ENCODE peak calls at places on chromosomes 11 and 22, in seven cellular contexts. One of them, this sample, is unnamed.

GRCh38 chr11:110297082-110297725 is 790 bp upstream of the RDX start:
- DNase-seq in fibroblast of lung: peak
- DNase-seq in HFF-Myc: no peak
- DNase-seq in CD8-positive, alpha-beta T cell: no peak
- DNase-seq in cardiac fibroblast: peak
- DNase-seq in endodermal cell: peak
- DNase-seq in foreskin fibroblast: peak
- DNase-seq in this sample: no peak

GRCh38 chr22:46250035-46250782 is at the start of gene CDPF1:
- DNase-seq in fibroblast of lung: peak
- DNase-seq in HFF-Myc: peak
- DNase-seq in CD8-positive, alpha-beta T cell: peak
- DNase-seq in cardiac fibroblast: peak
- DNase-seq in endodermal cell: peak
- DNase-seq in foreskin fibroblast: peak
- DNase-seq in this sample: peak

GRCh38 chr11:57566564-57567209 is 785 bp downstream of the UBE2L6 start:
- DNase-seq in fibroblast of lung: peak
- DNase-seq in HFF-Myc: no peak
- DNase-seq in CD8-positive, alpha-beta T cell: no peak
- DNase-seq in cardiac fibroblast: peak
- DNase-seq in endodermal cell: no peak
- DNase-seq in foreskin fibroblast: peak
- DNase-seq in this sample: no peak

GRCh38 chr11:693887-694562 is 997 bp downstream of the DEAF1 start:
- DNase-seq in fibroblast of lung: no peak
- DNase-seq in HFF-Myc: no peak
- DNase-seq in CD8-positive, alpha-beta T cell: peak
- DNase-seq in cardiac fibroblast: no peak
- DNase-seq in endodermal cell: no peak
- DNase-seq in foreskin fibroblast: no peak
- DNase-seq in this sample: peak

GRCh38 chr22:37918580-37919274 is 12.6 kb downstream of the MICALL1 start:
- DNase-seq in fibroblast of lung: no peak
- DNase-seq in HFF-Myc: no peak
- DNase-seq in CD8-positive, alpha-beta T cell: no peak
- DNase-seq in cardiac fibroblast: no peak
- DNase-seq in endodermal cell: no peak
- DNase-seq in foreskin fibroblast: no peak
- DNase-seq in this sample: no peak

GRCh38 chr11:61700221-61700620 is 20.0 kb downstream of the DAGLA start:
- DNase-seq in fibroblast of lung: peak
- DNase-seq in HFF-Myc: peak
- DNase-seq in CD8-positive, alpha-beta T cell: no peak
- DNase-seq in cardiac fibroblast: peak
- DNase-seq in endodermal cell: peak
- DNase-seq in foreskin fibroblast: peak
- DNase-seq in this sample: peak

GRCh38 chr11:1352696-1353382 is 36.9 kb upstream of the BRSK2 start:
- DNase-seq in fibroblast of lung: no peak
- DNase-seq in HFF-Myc: no peak
- DNase-seq in CD8-positive, alpha-beta T cell: no peak
- DNase-seq in cardiac fibroblast: no peak
- DNase-seq in endodermal cell: peak
- DNase-seq in foreskin fibroblast: no peak
- DNase-seq in this sample: no peak

GRCh38 chr11:32379714-32380113 is 55.6 kb downstream of the WT1 start:
- DNase-seq in fibroblast of lung: no peak
- DNase-seq in HFF-Myc: no peak
- DNase-seq in CD8-positive, alpha-beta T cell: no peak
- DNase-seq in cardiac fibroblast: no peak
- DNase-seq in endodermal cell: no peak
- DNase-seq in foreskin fibroblast: no peak
- DNase-seq in this sample: no peak

GRCh38 chr22:47724751-47725150 is 962.3 kb downstream of the TBC1D22A start:
- DNase-seq in fibroblast of lung: no peak
- DNase-seq in HFF-Myc: no peak
- DNase-seq in CD8-positive, alpha-beta T cell: no peak
- DNase-seq in cardiac fibroblast: no peak
- DNase-seq in endodermal cell: peak
- DNase-seq in foreskin fibroblast: no peak
- DNase-seq in this sample: no peak

GRCh38 chr11:12271241-12271640 is 106.1 kb upstream of the PARVA start:
- DNase-seq in fibroblast of lung: no peak
- DNase-seq in HFF-Myc: no peak
- DNase-seq in CD8-positive, alpha-beta T cell: no peak
- DNase-seq in cardiac fibroblast: no peak
- DNase-seq in endodermal cell: no peak
- DNase-seq in foreskin fibroblast: no peak
- DNase-seq in this sample: no peak

DNA sequence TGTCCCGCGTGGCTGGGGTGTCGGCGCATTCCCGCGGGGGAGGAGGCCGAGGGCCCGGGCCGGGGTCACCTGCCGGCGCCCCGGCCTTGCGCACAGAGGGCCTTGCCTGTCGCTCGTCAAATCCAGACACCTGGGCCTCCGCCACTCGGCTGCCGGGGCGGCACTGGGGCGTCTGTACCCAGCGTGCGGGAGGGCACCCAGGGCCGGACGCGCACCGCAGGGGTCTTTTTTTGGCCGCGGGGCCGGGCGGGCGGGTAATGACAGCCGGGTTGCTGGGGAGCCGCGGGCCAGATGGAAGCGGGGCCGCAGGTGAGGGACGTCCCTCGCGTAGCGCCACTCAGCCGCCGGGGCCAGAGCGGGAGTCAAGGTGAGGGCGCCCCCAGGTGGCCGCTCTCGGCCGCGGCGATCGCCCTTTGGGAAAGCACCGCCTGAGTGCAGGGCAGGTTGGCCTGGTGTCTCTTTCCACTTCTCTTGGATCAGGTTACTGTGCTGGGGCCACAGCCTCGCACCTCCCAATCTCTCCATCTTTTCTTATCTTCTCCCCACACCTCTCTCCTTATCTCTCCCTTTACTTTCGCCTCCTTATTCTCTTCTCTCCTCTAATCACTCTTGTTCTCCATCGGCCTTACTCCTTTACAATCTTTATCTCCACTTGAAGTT is 3.5 kb downstream of the PHLDB1 start:
- DNase-seq in fibroblast of lung: peak
- DNase-seq in HFF-Myc: no peak
- DNase-seq in CD8-positive, alpha-beta T cell: peak
- DNase-seq in cardiac fibroblast: peak
- DNase-seq in endodermal cell: peak
- DNase-seq in foreskin fibroblast: peak
- DNase-seq in this sample: peak
- H3K4me3 ChIP-seq in fibroblast of lung: peak
- H3K4me3 ChIP-seq in HFF-Myc: peak
- H3K4me3 ChIP-seq in CD8-positive, alpha-beta T cell: peak
- H3K4me3 ChIP-seq in cardiac fibroblast: peak
- H3K4me3 ChIP-seq in endodermal cell: no peak
- H3K4me3 ChIP-seq in foreskin fibroblast: peak
- H3K4me3 ChIP-seq in this sample: peak

DNA sequence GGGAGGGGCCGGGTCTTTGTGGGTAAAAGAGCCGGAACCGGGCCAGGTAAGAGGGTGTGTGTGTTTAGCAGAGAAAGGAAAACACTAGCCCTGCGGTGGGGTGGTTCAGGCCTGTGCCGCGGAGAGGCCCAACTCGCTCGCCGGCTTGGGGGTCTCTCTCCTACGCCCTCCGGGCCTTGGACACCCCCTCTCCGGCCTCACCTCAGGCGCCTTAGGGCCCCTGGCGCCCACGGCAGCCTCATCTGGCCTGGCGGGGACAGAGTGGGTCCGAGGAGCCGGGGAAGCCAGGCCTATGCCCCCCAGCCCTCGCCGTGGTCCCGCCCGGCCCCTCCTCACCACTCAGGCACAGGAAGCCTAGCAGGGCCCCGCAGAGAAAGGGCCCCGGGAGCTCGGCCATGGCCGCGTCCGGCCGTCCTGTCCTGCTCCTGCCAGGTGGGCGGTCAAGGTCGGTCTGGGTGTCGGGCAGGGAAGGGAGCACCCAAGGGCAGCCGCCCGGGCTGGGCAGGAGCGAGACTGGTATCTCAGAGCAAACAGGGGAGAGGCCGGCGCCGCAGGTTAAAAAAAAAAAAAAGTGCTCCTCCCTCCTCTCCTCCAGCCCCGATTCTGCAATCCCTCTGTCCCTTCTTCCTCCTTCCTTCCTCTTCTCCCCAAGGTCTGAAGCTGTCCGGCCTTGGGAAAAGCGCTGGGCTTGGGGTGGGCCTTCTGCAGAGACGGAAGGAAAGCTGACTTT is at the start of gene VSIG2:
- DNase-seq in fibroblast of lung: no peak
- DNase-seq in HFF-Myc: no peak
- DNase-seq in CD8-positive, alpha-beta T cell: no peak
- DNase-seq in cardiac fibroblast: no peak
- DNase-seq in endodermal cell: peak
- DNase-seq in foreskin fibroblast: no peak
- DNase-seq in this sample: no peak
- H3K4me3 ChIP-seq in fibroblast of lung: no peak
- H3K4me3 ChIP-seq in HFF-Myc: no peak
- H3K4me3 ChIP-seq in CD8-positive, alpha-beta T cell: no peak
- H3K4me3 ChIP-seq in cardiac fibroblast: no peak
- H3K4me3 ChIP-seq in endodermal cell: no peak
- H3K4me3 ChIP-seq in foreskin fibroblast: no peak
- H3K4me3 ChIP-seq in this sample: no peak

GRCh38 chr22:20023214-20023613 is 2.3 kb downstream of the TANGO2 start:
- DNase-seq in fibroblast of lung: no peak
- DNase-seq in HFF-Myc: no peak
- DNase-seq in CD8-positive, alpha-beta T cell: no peak
- DNase-seq in cardiac fibroblast: no peak
- DNase-seq in endodermal cell: no peak
- DNase-seq in foreskin fibroblast: no peak
- DNase-seq in this sample: no peak

GRCh38 chr22:20021196-20022181 is 579 bp downstream of the TANGO2 start:
- DNase-seq in fibroblast of lung: peak
- DNase-seq in HFF-Myc: no peak
- DNase-seq in CD8-positive, alpha-beta T cell: no peak
- DNase-seq in cardiac fibroblast: peak
- DNase-seq in endodermal cell: peak
- DNase-seq in foreskin fibroblast: peak
- DNase-seq in this sample: peak

GRCh38 chr22:20024225-20025087 is 3.5 kb downstream of the TANGO2 start:
- DNase-seq in fibroblast of lung: no peak
- DNase-seq in HFF-Myc: no peak
- DNase-seq in CD8-positive, alpha-beta T cell: no peak
- DNase-seq in cardiac fibroblast: no peak
- DNase-seq in endodermal cell: no peak
- DNase-seq in foreskin fibroblast: no peak
- DNase-seq in this sample: no peak

GRCh38 chr22:20020533-20021195 is at the start of gene TANGO2:
- DNase-seq in fibroblast of lung: peak
- DNase-seq in HFF-Myc: peak
- DNase-seq in CD8-positive, alpha-beta T cell: peak
- DNase-seq in cardiac fibroblast: peak
- DNase-seq in endodermal cell: peak
- DNase-seq in foreskin fibroblast: peak
- DNase-seq in this sample: peak

DNA sequence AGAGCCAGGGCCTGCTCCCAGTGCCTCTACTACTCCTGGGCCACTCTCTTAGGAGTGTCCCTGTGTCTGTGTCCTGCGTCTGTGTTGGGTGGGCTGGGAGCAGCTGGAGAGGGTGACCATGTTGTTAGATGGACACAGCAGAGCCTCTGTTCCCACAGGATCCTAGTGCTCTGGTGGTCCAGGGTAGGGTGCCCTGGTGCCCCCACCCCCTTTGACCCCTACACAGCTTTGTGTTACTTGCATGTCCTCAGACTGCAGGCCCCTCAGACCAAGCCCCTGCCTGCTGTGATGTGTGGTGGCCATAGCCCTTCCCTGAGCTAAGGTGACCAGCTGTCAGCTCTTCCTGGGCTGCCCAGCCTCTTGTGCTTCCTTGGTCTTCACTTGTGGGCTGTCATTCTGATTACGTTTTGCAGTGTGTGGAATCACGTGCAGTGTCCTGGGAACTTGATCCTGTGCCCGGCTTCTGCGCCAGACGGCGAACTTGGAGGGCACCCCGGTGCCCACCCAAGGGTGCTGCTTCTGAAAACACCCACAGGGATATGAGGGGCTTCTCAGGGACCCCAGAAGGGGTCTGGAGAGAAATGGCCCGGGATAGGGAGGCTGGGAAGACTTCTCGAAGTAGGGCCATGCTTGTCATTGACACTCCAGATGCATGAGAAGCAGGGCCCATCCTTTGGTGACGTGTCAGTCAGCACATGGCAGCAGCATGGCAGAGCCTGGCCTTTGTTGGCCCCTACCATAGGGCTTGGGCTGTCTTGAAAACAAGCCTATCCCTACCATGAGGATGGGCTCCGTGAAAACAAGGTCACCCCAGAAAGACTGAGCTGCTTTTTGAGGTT is 1.5 kb downstream of the TANGO2 start:
- DNase-seq in fibroblast of lung: no peak
- DNase-seq in HFF-Myc: no peak
- DNase-seq in CD8-positive, alpha-beta T cell: no peak
- DNase-seq in cardiac fibroblast: no peak
- DNase-seq in endodermal cell: no peak
- DNase-seq in foreskin fibroblast: no peak
- DNase-seq in this sample: no peak
- H3K4me3 ChIP-seq in fibroblast of lung: peak
- H3K4me3 ChIP-seq in HFF-Myc: peak
- H3K4me3 ChIP-seq in CD8-positive, alpha-beta T cell: peak
- H3K4me3 ChIP-seq in cardiac fibroblast: peak
- H3K4me3 ChIP-seq in endodermal cell: peak
- H3K4me3 ChIP-seq in foreskin fibroblast: peak
- H3K4me3 ChIP-seq in this sample: peak

GRCh38 chr11:85682330-85683305 is 3.4 kb downstream of the CCDC89 start:
- DNase-seq in fibroblast of lung: peak
- DNase-seq in HFF-Myc: no peak
- DNase-seq in CD8-positive, alpha-beta T cell: peak
- DNase-seq in cardiac fibroblast: peak
- DNase-seq in endodermal cell: no peak
- DNase-seq in foreskin fibroblast: peak
- DNase-seq in this sample: peak

GRCh38 chr11:85679581-85679980 is 6.4 kb downstream of the CCDC89 start:
- DNase-seq in fibroblast of lung: no peak
- DNase-seq in HFF-Myc: no peak
- DNase-seq in CD8-positive, alpha-beta T cell: no peak
- DNase-seq in cardiac fibroblast: no peak
- DNase-seq in endodermal cell: no peak
- DNase-seq in foreskin fibroblast: no peak
- DNase-seq in this sample: no peak

GRCh38 chr11:85680897-85681296 is 5.1 kb downstream of the CCDC89 start:
- DNase-seq in fibroblast of lung: no peak
- DNase-seq in HFF-Myc: no peak
- DNase-seq in CD8-positive, alpha-beta T cell: no peak
- DNase-seq in cardiac fibroblast: no peak
- DNase-seq in endodermal cell: peak
- DNase-seq in foreskin fibroblast: no peak
- DNase-seq in this sample: no peak

GRCh38 chr11:85685820-85686459 is at the start of gene CCDC89:
- DNase-seq in fibroblast of lung: peak
- DNase-seq in HFF-Myc: peak
- DNase-seq in CD8-positive, alpha-beta T cell: no peak
- DNase-seq in cardiac fibroblast: peak
- DNase-seq in endodermal cell: no peak
- DNase-seq in foreskin fibroblast: peak
- DNase-seq in this sample: peak

GRCh38 chr11:85685131-85685819 is 720 bp downstream of the CCDC89 start:
- DNase-seq in fibroblast of lung: peak
- DNase-seq in HFF-Myc: no peak
- DNase-seq in CD8-positive, alpha-beta T cell: no peak
- DNase-seq in cardiac fibroblast: peak
- DNase-seq in endodermal cell: peak
- DNase-seq in foreskin fibroblast: peak
- DNase-seq in this sample: peak
- H3K4me3 ChIP-seq in fibroblast of lung: peak
- H3K4me3 ChIP-seq in HFF-Myc: peak
- H3K4me3 ChIP-seq in CD8-positive, alpha-beta T cell: no peak
- H3K4me3 ChIP-seq in cardiac fibroblast: peak
- H3K4me3 ChIP-seq in endodermal cell: no peak
- H3K4me3 ChIP-seq in foreskin fibroblast: peak
- H3K4me3 ChIP-seq in this sample: no peak

This sample was measured in Peyer's patch.